ENCODE peak calls at places on chromosomes 1 and 21, in ten cellular contexts. I is stomach, Z is epithelial cell of esophagus, S is heart left ventricle, K is OCI-LY7, W is AG10803, G is astrocyte of the spinal cord, R is GM23338, J is GM12878, L is tibial artery. B is an unnamed sample.

GRCh38 chr1:20147846-20148570 is 8.9 kb downstream of the PLA2G2F start:
- DNase-seq in J (no peak), S (no peak), W (no peak), I (no peak), K (no peak), R (no peak), Z (no peak), G (no peak), L (no peak), B (no peak)

GRCh38 chr21:39660191-39660590 is 47.5 kb downstream of the B3GALT5 start:
- DNase-seq in W (peak), J (no peak), K (no peak), I (no peak), G (peak), S (peak), Z (no peak), L (no peak), R (no peak), B (no peak)

GRCh38 chr1:232901255-232901654 is 49.2 kb upstream of the NTPCR start:
- DNase-seq in L (no peak), W (no peak), J (no peak), I (no peak), G (no peak), K (peak), S (no peak), R (peak), Z (no peak), B (no peak)

GRCh38 chr1:214029796-214030195 is 42.0 kb downstream of the PROX1 start:
- DNase-seq in R (peak), Z (no peak), I (no peak), L (no peak), G (peak), K (no peak), J (no peak), W (peak), S (no peak), B (no peak)

GRCh38 chr1:233738850-233739249 is 124.9 kb downstream of the KCNK1 start:
- DNase-seq in L (no peak), W (no peak), J (no peak), I (no peak), S (no peak), K (no peak), G (no peak), R (peak), Z (no peak), B (no peak)

GRCh38 chr1:113369040-113369439 is 21.3 kb upstream of the MAGI3 start:
- DNase-seq in J (no peak), R (no peak), I (no peak), W (no peak), L (no peak), Z (no peak), G (no peak), S (no peak), K (no peak), B (no peak)

GRCh38 chr1:28145728-28146127 is 30.8 kb downstream of the PTAFR start:
- DNase-seq in J (no peak), R (no peak), Z (no peak), S (no peak), W (no peak), K (no peak), I (no peak), L (no peak), G (no peak), B (no peak)

GRCh38 chr1:190809312-190809711 is 331.6 kb upstream of the BRINP3 start:
- DNase-seq in J (no peak), I (no peak), S (no peak), R (no peak), G (no peak), L (no peak), W (no peak), K (no peak), Z (no peak), B (no peak)

GRCh38 chr1:101314244-101314643 is 77.4 kb downstream of the S1PR1 start:
- DNase-seq in W (peak), I (no peak), G (peak), S (no peak), K (no peak), J (no peak), L (no peak), R (no peak), Z (peak), B (peak)

GRCh38 chr1:101316801-101317200 is 80.0 kb downstream of the S1PR1 start:
- DNase-seq in J (no peak), R (no peak), W (no peak), S (no peak), K (no peak), L (no peak), G (no peak), I (no peak), Z (no peak), B (no peak)

GRCh38 chr1:101317590-101317989 is 80.8 kb downstream of the S1PR1 start:
- DNase-seq in S (no peak), L (no peak), K (no peak), Z (no peak), J (no peak), W (no peak), R (peak), G (no peak), I (no peak), B (no peak)

GRCh38 chr1:101312192-101312591 is 75.4 kb downstream of the S1PR1 start:
- DNase-seq in W (no peak), K (no peak), S (no peak), R (no peak), L (no peak), I (no peak), G (no peak), Z (no peak), J (no peak), B (peak)

DNA sequence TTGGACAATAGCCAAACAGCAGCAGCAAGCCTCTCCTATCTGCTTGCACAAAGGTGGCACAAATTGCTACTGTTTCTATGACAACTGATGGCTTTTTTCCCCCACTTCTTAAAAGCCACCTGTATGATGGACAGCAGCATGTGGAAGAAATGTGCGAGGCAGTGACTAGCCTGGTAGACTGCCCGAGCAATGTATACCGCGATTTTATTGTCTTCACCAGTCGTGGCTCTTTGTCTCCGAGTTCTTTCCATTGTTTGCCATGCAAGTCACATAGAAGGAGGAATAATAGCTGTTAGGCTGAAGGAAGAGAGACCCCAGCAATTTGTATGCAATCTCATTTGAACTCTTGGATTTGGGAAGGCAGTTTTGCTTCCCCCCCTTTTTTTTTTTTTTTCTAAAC is 79.5 kb downstream of the S1PR1 start:
- DNase-seq in R (no peak), J (no peak), G (no peak), K (no peak), Z (no peak), L (no peak), I (no peak), W (no peak), S (no peak), B (no peak)
- H3K4me3 ChIP-seq in R (no peak), J (no peak), G (no peak), K (no peak), Z (no peak), L (no peak), I (no peak), W (no peak), S (no peak), B (no peak)

GRCh38 chr1:154405762-154406571 is 824 bp downstream of the IL6R start:
- DNase-seq in Z (peak), S (peak), W (peak), L (peak), I (peak), R (peak), K (peak), G (peak), J (no peak), B (no peak)

GRCh38 chr1:154404984-154405761 is at the start of gene IL6R:
- DNase-seq in W (peak), S (peak), R (peak), K (peak), L (peak), G (peak), J (no peak), I (peak), Z (peak), B (no peak)

GRCh38 chr1:154407866-154408777 is 3.0 kb downstream of the IL6R start:
- DNase-seq in S (no peak), J (no peak), K (peak), R (no peak), G (no peak), W (peak), I (no peak), L (no peak), Z (no peak), B (no peak)

GRCh38 chr1:154406572-154406879 is 1.4 kb downstream of the IL6R start:
- DNase-seq in Z (no peak), S (no peak), G (no peak), J (no peak), K (no peak), W (no peak), I (no peak), L (no peak), R (no peak), B (no peak)

GRCh38 chr1:154407021-154407865 is 2.1 kb downstream of the IL6R start:
- DNase-seq in K (peak), S (no peak), W (no peak), I (peak), J (peak), L (no peak), R (no peak), Z (peak), G (no peak), B (no peak)
- H3K4me3 ChIP-seq in K (peak), S (peak), W (peak), I (peak), J (peak), L (peak), R (no peak), Z (peak), G (no peak), B (peak)

GRCh38 chr1:226003502-226004170 is 4.5 kb upstream of the SDE2 start:
- DNase-seq in S (no peak), K (no peak), I (no peak), Z (no peak), L (no peak), R (no peak), G (no peak), W (no peak), J (no peak), B (no peak)

GRCh38 chr1:226001852-226002666 is 2.9 kb upstream of the SDE2 start:
- DNase-seq in K (peak), J (no peak), L (peak), G (peak), R (no peak), I (peak), Z (no peak), S (peak), W (peak), B (peak)

GRCh38 chr1:226001088-226001487 is 1.9 kb upstream of the SDE2 start:
- DNase-seq in Z (no peak), K (no peak), I (no peak), G (no peak), J (no peak), S (no peak), R (no peak), L (no peak), W (no peak), B (no peak)

GRCh38 chr1:226004396-226004795 is 5.3 kb upstream of the SDE2 start:
- DNase-seq in G (no peak), S (no peak), J (no peak), I (no peak), R (no peak), K (no peak), W (no peak), Z (no peak), L (no peak), B (no peak)

GRCh38 chr1:226002667-226003501 is 3.7 kb upstream of the SDE2 start:
- DNase-seq in L (peak), R (peak), W (peak), K (no peak), S (peak), G (peak), Z (peak), I (peak), J (no peak), B (no peak)
- H3K4me3 ChIP-seq in L (no peak), R (no peak), W (peak), K (peak), S (no peak), G (no peak), Z (no peak), I (no peak), J (peak), B (no peak)

GRCh38 chr1:44500181-44501021 is 95.3 kb downstream of the RNF220 start:
- DNase-seq in R (peak), G (peak), I (no peak), K (no peak), S (peak), W (no peak), Z (peak), J (no peak), L (no peak), B (no peak)
- H3K4me3 ChIP-seq in R (peak), G (no peak), I (no peak), K (no peak), S (peak), W (no peak), Z (no peak), J (no peak), L (no peak), B (no peak)

GRCh38 chr1:206772228-206773002 is at the start of gene IL10:
- DNase-seq in K (no peak), G (no peak), I (no peak), S (no peak), W (no peak), L (peak), R (no peak), Z (no peak), J (no peak), B (no peak)

GRCh38 chr1:206776239-206776638 is 3.9 kb upstream of the IL10 start:
- DNase-seq in K (no peak), S (no peak), J (no peak), W (peak), I (no peak), Z (peak), G (no peak), L (no peak), R (peak), B (no peak)

GRCh38 chr1:206771353-206771722 is 765 bp downstream of the IL19 start:
- DNase-seq in Z (no peak), I (no peak), R (no peak), L (no peak), K (no peak), W (no peak), S (no peak), J (no peak), G (no peak), B (no peak)

GRCh38 chr1:206770531-206771352 is at the start of gene IL19:
- DNase-seq in W (peak), K (no peak), R (peak), J (no peak), S (no peak), G (peak), L (peak), Z (peak), I (no peak), B (no peak)

GRCh38 chr1:206774096-206774495 is 1.8 kb upstream of the IL10 start:
- DNase-seq in I (no peak), Z (no peak), S (no peak), K (no peak), L (no peak), G (no peak), J (no peak), R (no peak), W (no peak), B (no peak)
- H3K4me3 ChIP-seq in I (no peak), Z (no peak), S (no peak), K (no peak), L (no peak), G (no peak), J (peak), R (no peak), W (no peak), B (no peak)

GRCh38 chr1:33601751-33602150 is 129.3 kb downstream of the ZSCAN20 start:
- DNase-seq in K (no peak), G (no peak), J (no peak), Z (no peak), S (no peak), W (no peak), I (no peak), R (no peak), L (no peak), B (no peak)

GRCh38 chr1:33602271-33602670 is 129.8 kb downstream of the ZSCAN20 start:
- DNase-seq in Z (no peak), R (no peak), J (no peak), K (no peak), S (no peak), I (no peak), W (no peak), L (no peak), G (no peak), B (no peak)

GRCh38 chr1:33599516-33600115 is 127.2 kb downstream of the ZSCAN20 start:
- DNase-seq in S (no peak), J (no peak), G (no peak), W (no peak), K (no peak), R (no peak), I (no peak), L (no peak), Z (no peak), B (no peak)
- H3K4me3 ChIP-seq in S (no peak), J (no peak), G (no peak), W (no peak), K (no peak), R (no peak), I (no peak), L (no peak), Z (no peak), B (no peak)

GRCh38 chr1:94804442-94804837 is 15.7 kb upstream of the SLC44A3 start:
- DNase-seq in K (no peak), I (no peak), S (no peak), J (no peak), G (no peak), L (no peak), Z (no peak), W (no peak), R (no peak), B (no peak)

GRCh38 chr1:94807742-94808491 is 12.2 kb upstream of the SLC44A3 start:
- DNase-seq in S (no peak), L (no peak), R (no peak), W (no peak), J (no peak), Z (no peak), I (peak), G (no peak), K (no peak), B (no peak)

GRCh38 chr1:94803517-94804441 is 16.4 kb upstream of the SLC44A3 start:
- DNase-seq in S (peak), L (no peak), W (peak), G (no peak), R (no peak), I (no peak), Z (no peak), K (no peak), J (no peak), B (no peak)

GRCh38 chr1:94806451-94806861 is 13.7 kb upstream of the SLC44A3 start:
- DNase-seq in G (no peak), L (no peak), I (no peak), S (no peak), J (no peak), R (no peak), W (peak), K (no peak), Z (peak), B (no peak)

GRCh38 chr1:94805912-94806311 is 14.2 kb upstream of the SLC44A3 start:
- DNase-seq in I (peak), R (peak), G (peak), J (no peak), W (peak), K (peak), S (peak), Z (peak), L (peak), B (no peak)
- H3K4me3 ChIP-seq in I (no peak), R (no peak), G (no peak), J (no peak), W (peak), K (no peak), S (no peak), Z (no peak), L (no peak), B (no peak)

GRCh38 chr1:173916667-173917066 is 460 bp downstream of the SERPINC1 start:
- DNase-seq in Z (no peak), K (no peak), G (no peak), S (no peak), J (no peak), R (no peak), L (no peak), I (no peak), W (no peak), B (no peak)

GRCh38 chr1:173917149-173917548 is at the start of gene SERPINC1:
- DNase-seq in Z (no peak), L (no peak), W (no peak), G (no peak), I (no peak), S (no peak), J (no peak), R (no peak), K (no peak), B (no peak)

GRCh38 chr1:173920868-173921267 is 3.7 kb upstream of the SERPINC1 start:
- DNase-seq in J (no peak), Z (no peak), W (no peak), G (no peak), L (no peak), R (no peak), K (no peak), S (no peak), I (no peak), B (no peak)

GRCh38 chr1:173915596-173915995 is 1.5 kb downstream of the SERPINC1 start:
- DNase-seq in K (no peak), J (no peak), Z (no peak), G (no peak), W (no peak), R (no peak), L (no peak), S (no peak), I (no peak), B (no peak)

GRCh38 chr1:173917635-173918493 is 737 bp upstream of the SERPINC1 start:
- DNase-seq in I (no peak), L (no peak), R (no peak), Z (no peak), J (no peak), G (no peak), K (no peak), S (no peak), W (no peak), B (no peak)
- H3K4me3 ChIP-seq in I (no peak), L (no peak), R (no peak), Z (no peak), J (no peak), G (no peak), K (no peak), S (no peak), W (no peak), B (no peak)

B was measured in vagina.